ENCODE peak calls at places on chromosomes 11 and 22, in nine cellular contexts. W is GM10248; Y is nephron progenitor cell; C is small intestine; P is effector CD4-positive, alpha-beta T cell; K is stimulated activated CD8-positive, alpha-beta memory T cell treated with anti-CD3 and anti-CD28 coated beads, Interleukin-4, amount 100 ng/mL, for 1 hour; Z is renal cortical epithelial cell; B is right lobe of liver; D is NCI-H1436. E is an unnamed sample.
A peak's percentile ranks its signal among the peaks of the same experiment; 100 is the strongest.

GRCh38 chr11:75792997-75793800 is 21.8 kb upstream of the UVRAG start:
- DNase-seq in W (no peak), Z (no peak), P (no peak), Y (no peak), B (peak; percentile 88), K (no peak), C (no peak), D (no peak), E (no peak)

GRCh38 chr11:96714689-96715088 is 324.9 kb downstream of the JRKL start:
- DNase-seq in B (no peak), C (no peak), P (no peak), W (no peak), Y (no peak), K (no peak), Z (no peak), D (no peak), E (no peak)

GRCh38 chr22:41021655-41022454 is 70.5 kb upstream of the EP300 start:
- DNase-seq in P (peak; percentile 10), Y (peak; percentile 70), D (peak; percentile 63), B (peak; percentile 67), Z (no peak), K (no peak), W (peak; percentile 81), C (peak; percentile 81), E (peak; percentile 89)

GRCh38 chr22:44658371-44658953 is 43.5 kb upstream of the PRR5 start:
- DNase-seq in W (no peak), Z (no peak), D (no peak), C (no peak), Y (no peak), K (no peak), P (no peak), B (no peak), E (no peak)

GRCh38 chr11:46264976-46265375 is 12.5 kb upstream of the CREB3L1 start:
- DNase-seq in Y (no peak), C (no peak), K (no peak), Z (no peak), D (no peak), B (no peak), P (no peak), W (no peak), E (no peak)

GRCh38 chr11:34558211-34558610 is 44.6 kb upstream of the ELF5 start:
- DNase-seq in Y (no peak), P (no peak), D (no peak), B (no peak), C (no peak), Z (peak; percentile 45), K (no peak), W (no peak), E (no peak)

GRCh38 chr11:2399488-2400068 is 972 bp upstream of the TSSC4 start:
- DNase-seq in D (no peak), C (peak; percentile 26), W (no peak), K (no peak), B (no peak), Z (no peak), Y (peak; percentile 52), P (peak; percentile 19), E (no peak)

GRCh38 chr11:74169736-74170458 is 905 bp downstream of the C2CD3 start:
- DNase-seq in D (no peak), Y (no peak), Z (no peak), K (no peak), P (no peak), W (no peak), B (no peak), C (peak; percentile 5), E (no peak)

GRCh38 chr11:134045799-134046635 is 22.9 kb upstream of the JAM3 start:
- DNase-seq in Y (peak; percentile 49), K (no peak), W (no peak), P (no peak), B (no peak), D (peak; percentile 50), C (no peak), Z (no peak), E (no peak)

GRCh38 chr11:134332189-134332631 is 422 bp downstream of the GLB1L2 start:
- DNase-seq in Z (no peak), B (no peak), K (no peak), C (peak; percentile 41), Y (peak; percentile 47), P (peak; percentile 17), D (peak; percentile 9), W (no peak), E (no peak)

GRCh38 chr11:14587203-14587602 is 56.4 kb upstream of the PDE3B start:
- DNase-seq in D (no peak), K (no peak), C (peak; percentile 58), Y (no peak), P (no peak), W (no peak), B (no peak), Z (no peak), E (no peak)

GRCh38 chr22:30205281-30206115 is 41.1 kb downstream of the LIF start:
- DNase-seq in C (no peak), Z (peak; percentile 93), P (no peak), Y (no peak), K (no peak), B (no peak), D (no peak), W (no peak), E (no peak)

GRCh38 chr11:79244805-79245197 is 196.0 kb downstream of the TENM4 start:
- DNase-seq in Z (no peak), P (no peak), D (no peak), K (no peak), C (peak; percentile 6), W (no peak), Y (no peak), B (no peak), E (no peak)

GRCh38 chr22:19819209-19819910 is 35.3 kb downstream of the GNB1L start:
- DNase-seq in D (no peak), K (no peak), B (no peak), W (no peak), C (no peak), Y (no peak), Z (no peak), P (no peak), E (no peak)

GRCh38 chr11:124920870-124921609 is 2.0 kb downstream of the HEPN1 start:
- DNase-seq in Z (peak; percentile 26), D (no peak), C (peak; percentile 5), W (peak; percentile 83), P (peak; percentile 52), B (peak; percentile 78), K (peak; percentile 64), Y (peak; percentile 90), E (peak; percentile 82)

GRCh38 chr22:41146573-41146972 is 54.2 kb downstream of the EP300 start:
- DNase-seq in P (no peak), K (no peak), W (no peak), C (no peak), Z (no peak), B (no peak), Y (no peak), D (no peak), E (no peak)

GRCh38 chr11:134530826-134531225 is 118.8 kb upstream of the B3GAT1 start:
- DNase-seq in W (no peak), K (no peak), Y (no peak), Z (no peak), D (no peak), P (no peak), B (peak; percentile 24), C (no peak), E (no peak)

GRCh38 chr11:22787565-22788162 is 41.9 kb downstream of the SVIP start:
- DNase-seq in P (peak; percentile 12), K (no peak), Z (peak; percentile 39), D (peak; percentile 30), C (peak; percentile 59), W (peak; percentile 28), Y (peak; percentile 26), B (no peak), E (peak; percentile 17)

GRCh38 chr22:19664406-19664805 is 49.9 kb upstream of the SEPTIN5 start:
- DNase-seq in W (no peak), B (no peak), P (no peak), Z (no peak), Y (no peak), K (no peak), D (no peak), C (no peak), E (no peak)

GRCh38 chr11:70872950-70873735 is 379.2 kb downstream of the SHANK2 start:
- DNase-seq in Z (no peak), P (no peak), B (no peak), W (no peak), K (no peak), Y (no peak), C (no peak), D (no peak), E (no peak)

GRCh38 chr22:37204045-37204655 is 8.1 kb downstream of the SSTR3 start:
- DNase-seq in P (no peak), B (no peak), Y (no peak), D (no peak), K (no peak), C (no peak), Z (no peak), W (no peak), E (no peak)

GRCh38 chr11:71284525-71285092 is 32.2 kb upstream of the SHANK2 start:
- DNase-seq in W (no peak), B (no peak), C (peak; percentile 75), Z (no peak), Y (no peak), P (no peak), K (no peak), D (no peak), E (no peak)

GRCh38 chr11:129699711-129700304 is 115.8 kb upstream of the TMEM45B start:
- DNase-seq in C (no peak), K (no peak), B (no peak), Z (no peak), Y (no peak), D (no peak), P (no peak), W (no peak), E (no peak)

GRCh38 chr11:28176231-28176853 is 68.2 kb downstream of the METTL15 start:
- DNase-seq in P (no peak), Y (no peak), C (no peak), D (no peak), W (no peak), B (no peak), K (no peak), Z (peak; percentile 30), E (no peak)

GRCh38 chr11:79973701-79974626 is 533.1 kb upstream of the TENM4 start:
- DNase-seq in B (peak; percentile 46), W (no peak), Y (peak; percentile 2), C (peak; percentile 43), Z (peak; percentile 42), P (no peak), D (no peak), K (no peak), E (no peak)

GRCh38 chr22:31127181-31127772 is 4.5 kb downstream of the INPP5J start:
- DNase-seq in C (no peak), P (no peak), K (no peak), W (no peak), Y (no peak), B (no peak), Z (no peak), D (no peak), E (no peak)

GRCh38 chr11:21250196-21250595 is 580.8 kb downstream of the NELL1 start:
- DNase-seq in K (no peak), Z (no peak), D (no peak), Y (no peak), C (no peak), B (no peak), P (no peak), W (no peak), E (no peak)